ENCODE peak calls at places on chromosomes 13 and 19, in eight cellular contexts. O is PC-3; C is mucosa of gallbladder; B is colonic mucosa; L is hepatic stellate cell; N is brain microvascular endothelial cell; E is IMR-90; P is stimulated activated naive B cell treated with anti-CD40 and anti-IgM and Interleukin-4, amounts not matched to agents 10 μg/mL and 1 μg/mL and 100 μg/mL, for 72 hours. Q is an unnamed sample.

GRCh38 chr13:21673592-21674270 is 2.9 kb downstream of the FGF9 start:
- DNase-seq in O (peak; percentile 42), C (peak; percentile 34), B (peak; percentile 56), L (peak; percentile 59), N (no peak), E (peak; percentile 36), P (peak; percentile 20), Q (peak; percentile 21)

GRCh38 chr19:54390942-54391577 is 24.2 kb upstream of the TTYH1 start:
- DNase-seq in O (peak; percentile 69), C (peak; percentile 51), B (peak; percentile 51), L (peak; percentile 42), N (peak; percentile 26), E (peak; percentile 60), P (no peak), Q (no peak)

GRCh38 chr19:33365676-33366075 is 7.8 kb upstream of the CEBPG start:
- DNase-seq in O (no peak), C (no peak), B (peak; percentile 65), L (no peak), N (no peak), E (no peak), P (no peak), Q (no peak)

GRCh38 chr19:46975918-46976782 is 43.5 kb upstream of the NPAS1 start:
- DNase-seq in O (peak; percentile 51), C (peak; percentile 95), B (peak; percentile 73), L (peak; percentile 92), N (peak; percentile 92), E (peak; percentile 93), P (no peak), Q (peak; percentile 96)

GRCh38 chr19:30555075-30555787 is 183.0 kb downstream of the ZNF536 start:
- DNase-seq in O (no peak), C (no peak), B (no peak), L (no peak), N (no peak), E (no peak), P (no peak), Q (no peak)

GRCh38 chr19:18984251-18984650 is 43.2 kb upstream of the HOMER3 start:
- DNase-seq in O (no peak), C (no peak), B (no peak), L (no peak), N (no peak), E (no peak), P (no peak), Q (no peak)

GRCh38 chr19:45403781-45404556 is 900 bp downstream of the PPP1R13L start:
- DNase-seq in O (peak; percentile 75), C (peak; percentile 42), B (peak; percentile 82), L (no peak), N (peak; percentile 51), E (no peak), P (peak; percentile 40), Q (no peak)

GRCh38 chr13:111431241-111431640 is 110.8 kb downstream of the TEX29 start:
- DNase-seq in O (no peak), C (no peak), B (no peak), L (no peak), N (no peak), E (no peak), P (no peak), Q (no peak)

GRCh38 chr19:27776020-27776419 is 1436.9 kb downstream of the UQCRFS1 start:
- DNase-seq in O (peak; percentile 25), C (no peak), B (no peak), L (no peak), N (peak; percentile 28), E (peak; percentile 31), P (no peak), Q (peak; percentile 67)

GRCh38 chr19:28859811-28860210 is 353.1 kb downstream of the UQCRFS1 start:
- DNase-seq in O (no peak), C (no peak), B (no peak), L (no peak), N (no peak), E (no peak), P (no peak), Q (peak; percentile 56)

GRCh38 chr19:4119763-4120162 is 4.2 kb downstream of the MAP2K2 start:
- DNase-seq in O (no peak), C (no peak), B (no peak), L (no peak), N (no peak), E (no peak), P (no peak), Q (no peak)

GRCh38 chr13:24221007-24221406 is 60.5 kb downstream of the SPATA13 start:
- DNase-seq in O (peak; percentile 46), C (no peak), B (no peak), L (no peak), N (no peak), E (no peak), P (no peak), Q (no peak)

GRCh38 chr13:42140494-42140893 is 92.0 kb downstream of the DGKH start:
- DNase-seq in O (no peak), C (no peak), B (no peak), L (no peak), N (no peak), E (no peak), P (no peak), Q (no peak)

GRCh38 chr19:13095934-13096890 is 6.4 kb downstream of the LYL1 start:
- DNase-seq in O (peak; percentile 46), C (no peak), B (no peak), L (no peak), N (no peak), E (no peak), P (peak; percentile 35), Q (no peak)

GRCh38 chr13:45297456-45298205 is 43.4 kb downstream of the TPT1 start:
- DNase-seq in O (no peak), C (no peak), B (no peak), L (no peak), N (no peak), E (no peak), P (no peak), Q (no peak)

GRCh38 chr19:5121286-5122120 is 152.6 kb downstream of the KDM4B start:
- DNase-seq in O (no peak), C (no peak), B (no peak), L (no peak), N (no peak), E (no peak), P (no peak), Q (no peak)

GRCh38 chr19:41957838-41958366 is 1.2 kb downstream of the RABAC1 start:
- DNase-seq in O (peak; percentile 87), C (peak; percentile 79), B (peak; percentile 87), L (peak; percentile 91), N (peak; percentile 73), E (peak; percentile 83), P (peak; percentile 51), Q (peak; percentile 81)

GRCh38 chr19:55446060-55446459 is 3.0 kb upstream of the SHISA7 start:
- DNase-seq in O (no peak), C (no peak), B (no peak), L (no peak), N (no peak), E (no peak), P (no peak), Q (no peak)

GRCh38 chr13:111614613-111615012 is 294.2 kb downstream of the TEX29 start:
- DNase-seq in O (no peak), C (no peak), B (no peak), L (no peak), N (no peak), E (no peak), P (no peak), Q (no peak)

GRCh38 chr19:17184381-17184841 is 30.7 kb upstream of the USE1 start:
- DNase-seq in O (no peak), C (no peak), B (no peak), L (no peak), N (no peak), E (peak; percentile 7), P (peak; percentile 28), Q (no peak)

GRCh38 chr19:2578911-2579677 is 103.2 kb downstream of the GADD45B start:
- DNase-seq in O (peak; percentile 87), C (peak; percentile 89), B (peak; percentile 88), L (peak; percentile 92), N (peak; percentile 90), E (peak; percentile 89), P (peak; percentile 32), Q (peak; percentile 86)

GRCh38 chr19:45182758-45183157 is 4.2 kb downstream of the BLOC1S3 start:
- DNase-seq in O (peak; percentile 79), C (no peak), B (peak; percentile 36), L (no peak), N (no peak), E (no peak), P (no peak), Q (peak; percentile 15)

GRCh38 chr13:98523455-98524102 is 53.3 kb downstream of the STK24 start:
- DNase-seq in O (no peak), C (no peak), B (no peak), L (no peak), N (no peak), E (no peak), P (no peak), Q (no peak)

GRCh38 chr19:53983457-53984289 is 7.8 kb upstream of the CACNG6 start:
- DNase-seq in O (no peak), C (no peak), B (no peak), L (no peak), N (no peak), E (no peak), P (no peak), Q (no peak)

GRCh38 chr19:31015778-31016177 is 333.5 kb downstream of the TSHZ3 start:
- DNase-seq in O (no peak), C (no peak), B (no peak), L (no peak), N (no peak), E (no peak), P (no peak), Q (no peak)

GRCh38 chr13:83881917-83882625 is at the start of gene SLITRK1:
- DNase-seq in O (no peak), C (peak; percentile 42), B (no peak), L (no peak), N (peak; percentile 41), E (peak; percentile 19), P (no peak), Q (peak; percentile 19)

GRCh38 chr19:12833747-12834417 is 497 bp downstream of the RTBDN start:
- DNase-seq in O (peak; percentile 39), C (no peak), B (peak; percentile 39), L (no peak), N (no peak), E (no peak), P (no peak), Q (no peak)

GRCh38 chr19:48455171-48455907 is at the start of gene KCNJ14:
- DNase-seq in O (no peak), C (no peak), B (no peak), L (no peak), N (no peak), E (no peak), P (no peak), Q (no peak)

GRCh38 chr19:871446-872265 is 12.2 kb downstream of the CFD start:
- DNase-seq in O (no peak), C (no peak), B (no peak), L (peak; percentile 40), N (no peak), E (peak; percentile 31), P (no peak), Q (no peak)

Q was measured in NCI-H226.